ENCODE peak calls at places on chromosomes 7 and 10, in six cellular contexts. U, H, Y, N, B and S are unnamed samples.

GRCh38 chr10:28925154-28925663 is 247.9 kb downstream of the BAMBI start:
- DNase-seq in U (no peak), H (no peak), Y (no peak), N (no peak), B (peak; percentile 74), S (peak; percentile 26)

GRCh38 chr7:150322833-150323681 is at the start of the genes ACTR3C and LRRC61:
- DNase-seq in U (no peak), H (peak; percentile 68), Y (peak; percentile 54), N (peak; percentile 87), B (peak; percentile 91), S (peak; percentile 90)

GRCh38 chr7:103940382-103941268 is 48.8 kb downstream of the RELN start:
- DNase-seq in U (no peak), H (no peak), Y (no peak), N (no peak), B (no peak), S (no peak)

GRCh38 chr7:40220421-40220911 is 85.7 kb downstream of the SUGCT start:
- DNase-seq in U (peak; percentile 18), H (no peak), Y (no peak), N (peak; percentile 9), B (no peak), S (no peak)

GRCh38 chr10:102283890-102284289 is 38.6 kb downstream of the GBF1 start:
- DNase-seq in U (no peak), H (no peak), Y (no peak), N (no peak), B (no peak), S (no peak)

GRCh38 chr7:124251616-124252015 is 218.7 kb upstream of the TMEM229A start:
- DNase-seq in U (no peak), H (no peak), Y (no peak), N (no peak), B (no peak), S (no peak)

GRCh38 chr10:68052463-68052862 is 22.6 kb downstream of the HERC4 start:
- DNase-seq in U (peak; percentile 43), H (no peak), Y (no peak), N (no peak), B (no peak), S (no peak)

GRCh38 chr7:79730971-79731370 is 277.5 kb upstream of the MAGI2 start:
- DNase-seq in U (no peak), H (no peak), Y (no peak), N (no peak), B (no peak), S (no peak)

GRCh38 chr7:18890134-18890533 is 227.3 kb downstream of the TWIST1 start:
- DNase-seq in U (no peak), H (no peak), Y (no peak), N (peak; percentile 25), B (no peak), S (no peak)

GRCh38 chr10:132939957-132940790 is 2.2 kb downstream of the CFAP46 start:
- DNase-seq in U (peak; percentile 80), H (no peak), Y (peak; percentile 55), N (no peak), B (peak; percentile 74), S (peak; percentile 20)

GRCh38 chr7:99267530-99268360 is 4.9 kb upstream of the MYH16 start:
- DNase-seq in U (no peak), H (no peak), Y (no peak), N (peak; percentile 93), B (no peak), S (no peak)

GRCh38 chr7:19122018-19122588 is 4.7 kb upstream of the TWIST1 start:
- DNase-seq in U (peak; percentile 29), H (no peak), Y (peak; percentile 62), N (peak; percentile 66), B (peak; percentile 75), S (peak; percentile 52)